ENCODE peak calls at places on chromosomes 4 and X, in eight cellular contexts. R, F, U, P, O, W, B and A are unnamed samples.

GRCh38 chr4:8849266-8850073 is 22.2 kb downstream of the HMX1 start:
- DNase-seq in B (no peak), O (no peak), W (peak; percentile 46), R (no peak), P (no peak), U (no peak), F (peak; percentile 46), A (no peak)

GRCh38 chr4:113837397-113837796 is 75.9 kb upstream of the CAMK2D start:
- DNase-seq in P (peak; percentile 88), W (no peak), R (peak; percentile 94), O (peak; percentile 93), F (no peak), U (no peak), B (no peak), A (no peak)

GRCh38 chr4:98601719-98602118 is 56.7 kb downstream of the TSPAN5 start:
- DNase-seq in U (no peak), W (no peak), R (peak; percentile 53), B (no peak), F (no peak), P (peak; percentile 35), O (no peak), A (no peak)

GRCh38 chr4:154677300-154677699 is 64.8 kb upstream of the FGG start:
- DNase-seq in P (no peak), F (no peak), B (no peak), U (no peak), O (no peak), R (no peak), W (no peak), A (no peak)

GRCh38 chr4:64503416-64503815 is 94.2 kb upstream of the TECRL start:
- DNase-seq in F (no peak), O (no peak), R (no peak), W (no peak), U (no peak), P (no peak), B (no peak), A (no peak)

GRCh38 chrX:3697220-3697684 is 16.2 kb downstream of the PRKX start:
- DNase-seq in O (no peak), W (no peak), B (no peak), P (no peak), U (no peak), F (no peak), R (no peak), A (no peak)

GRCh38 chrX:117274943-117275342 is 812.2 kb upstream of the CT83 start:
- DNase-seq in O (no peak), P (no peak), W (no peak), R (no peak), B (no peak), F (no peak), U (no peak), A (no peak)

GRCh38 chr4:124018383-124019317 is 622.1 kb downstream of the SPRY1 start:
- DNase-seq in R (peak; percentile 59), B (peak; percentile 82), U (peak; percentile 49), O (peak; percentile 51), P (peak; percentile 94), W (peak; percentile 78), F (peak; percentile 77), A (peak; percentile 93)

GRCh38 chrX:88603237-88603636 is 143.8 kb upstream of the CPXCR1 start:
- DNase-seq in B (no peak), U (no peak), R (no peak), F (no peak), O (no peak), P (no peak), W (no peak), A (no peak)

GRCh38 chr4:186790630-186791029 is 67.0 kb upstream of the FAT1 start:
- DNase-seq in U (no peak), O (peak; percentile 50), P (no peak), R (no peak), W (no peak), B (no peak), F (no peak), A (no peak)

GRCh38 chr4:79747252-79747651 is 325.8 kb downstream of the ANTXR2 start:
- DNase-seq in W (no peak), R (no peak), O (no peak), U (no peak), F (no peak), B (no peak), P (no peak), A (no peak)

GRCh38 chrX:15606064-15606590 is 5.4 kb upstream of the ACE2 start:
- DNase-seq in W (no peak), P (no peak), B (no peak), F (no peak), R (no peak), O (no peak), U (no peak), A (no peak)

GRCh38 chr4:80112236-80112635 is 39.2 kb upstream of the ANTXR2 start:
- DNase-seq in W (peak; percentile 67), B (no peak), U (peak; percentile 20), F (no peak), O (peak; percentile 66), P (peak; percentile 65), R (peak; percentile 76), A (no peak)

GRCh38 chr4:121827851-121828250 is 4.2 kb upstream of the CCNA2 start:
- DNase-seq in W (no peak), O (peak; percentile 58), F (no peak), R (peak; percentile 79), U (no peak), P (peak; percentile 11), B (no peak), A (no peak)

GRCh38 chr4:24794916-24795665 is at the start of gene SOD3:
- DNase-seq in B (peak; percentile 86), U (peak; percentile 89), P (peak; percentile 96), W (peak; percentile 86), O (peak; percentile 82), F (peak; percentile 96), R (peak; percentile 92), A (peak; percentile 97)

GRCh38 chrX:9339603-9340569 is 125.0 kb upstream of the TBL1X start:
- DNase-seq in F (peak; percentile 68), O (peak; percentile 34), R (peak; percentile 19), W (peak; percentile 66), U (peak; percentile 62), B (no peak), P (peak; percentile 50), A (peak; percentile 91)

GRCh38 chrX:24117288-24117687 is 32.2 kb upstream of the ZFX start:
- DNase-seq in R (peak; percentile 83), O (peak; percentile 82), P (peak; percentile 74), F (no peak), W (no peak), U (peak; percentile 37), B (no peak), A (no peak)

GRCh38 chr4:47713156-47713834 is 124.6 kb downstream of the CORIN start:
- DNase-seq in U (no peak), W (no peak), R (no peak), P (no peak), F (no peak), O (no peak), B (no peak), A (no peak)

GRCh38 chr4:80492761-80493160 is 157.2 kb downstream of the CFAP299 start:
- DNase-seq in W (no peak), O (no peak), B (no peak), P (no peak), R (no peak), F (no peak), U (no peak), A (no peak)

GRCh38 chr4:175616287-175616686 is 195.8 kb downstream of the GPM6A start:
- DNase-seq in B (no peak), U (no peak), O (no peak), F (no peak), R (no peak), P (no peak), W (no peak), A (no peak)

GRCh38 chrX:9646471-9647038 is 119.1 kb downstream of the GPR143 start:
- DNase-seq in F (no peak), R (no peak), B (no peak), W (no peak), P (peak; percentile 41), O (no peak), U (no peak), A (no peak)

GRCh38 chrX:67568769-67569168 is 24.9 kb downstream of the AR start:
- DNase-seq in W (no peak), O (no peak), P (no peak), R (peak; percentile 32), B (no peak), U (no peak), F (no peak), A (no peak)

GRCh38 chr4:4788573-4788972 is 70.9 kb upstream of the MSX1 start:
- DNase-seq in U (no peak), R (no peak), B (no peak), O (no peak), F (no peak), P (no peak), W (no peak), A (no peak)

DNA sequence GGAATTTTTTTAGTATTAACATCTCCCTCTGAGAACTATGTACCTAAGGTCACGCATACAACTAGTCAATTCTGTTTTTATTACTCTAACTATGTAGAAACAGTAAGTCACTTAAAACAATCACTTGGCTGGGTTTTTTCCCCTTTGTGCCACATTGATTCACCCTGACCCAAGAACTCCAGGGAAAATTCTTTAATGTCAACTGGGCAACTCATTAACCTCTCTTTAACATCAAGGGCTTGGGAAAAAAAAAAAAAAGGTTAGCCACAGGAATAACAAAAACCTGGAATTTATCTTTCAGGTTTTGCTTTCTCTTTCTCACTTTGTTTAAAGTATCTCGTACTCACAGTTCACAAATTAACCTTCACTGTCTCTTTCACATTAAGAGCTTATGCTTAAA is 8.1 kb downstream of the RPL9 start:
- DNase-seq in W (no peak), F (no peak), U (no peak), O (no peak), P (no peak), R (no peak), B (no peak), A (no peak)
- H3K9me3 ChIP-seq in W (no peaks in the 10 kb centered on the region), F (no peaks in the 10 kb centered on the region), U (no peaks in the 10 kb centered on the region), O (no peaks in the 10 kb centered on the region), P (no peaks in the 10 kb centered on the region), R (no peaks in the 10 kb centered on the region), B (no peaks in the 10 kb centered on the region), A (no peaks in the 10 kb centered on the region)

GRCh38 chr4:68283714-68284113 is 38.2 kb upstream of the TMPRSS11B start:
- DNase-seq in F (no peak), O (no peak), B (no peak), W (no peak), P (no peak), U (no peak), R (no peak), A (no peak)
- H3K9me3 ChIP-seq in F (no peaks in the 10 kb centered on the region), O (no peaks in the 10 kb centered on the region), B (no peaks in the 10 kb centered on the region), W (no peaks in the 10 kb centered on the region), P (no peaks in the 10 kb centered on the region), U (no peaks in the 10 kb centered on the region), R (no peaks in the 10 kb centered on the region), A (no peaks in the 10 kb centered on the region)

DNA sequence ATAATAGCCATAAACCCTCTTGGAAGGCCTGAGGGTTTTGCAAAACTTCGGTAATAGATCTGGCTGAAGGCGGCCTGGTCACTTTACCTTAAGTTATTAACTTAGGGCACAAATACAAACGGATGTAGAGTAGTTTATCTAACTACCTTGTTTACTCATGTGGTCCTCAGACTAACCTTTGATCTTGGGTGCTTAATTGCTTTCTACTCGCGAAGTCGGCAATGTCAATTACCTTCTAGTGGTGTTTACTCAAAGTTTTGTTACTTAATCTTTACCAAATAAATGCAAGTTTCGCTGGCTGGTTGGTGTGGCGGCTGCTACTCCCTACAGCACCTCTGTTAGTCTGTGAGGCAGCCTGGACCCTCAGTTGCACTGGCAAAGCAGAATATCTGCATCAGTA is 8.9 kb upstream of the ZNF141 start:
- DNase-seq in W (no peak), R (no peak), F (no peak), P (no peak), O (no peak), B (no peak), U (no peak), A (no peak)
- H3K9me3 ChIP-seq in W (peaks cover 8% of the 10 kb centered on the region), R (no peaks in the 10 kb centered on the region), F (peaks cover 16% of the 10 kb centered on the region), P (no peaks in the 10 kb centered on the region), O (no peaks in the 10 kb centered on the region), B (no peaks in the 10 kb centered on the region), U (no peaks in the 10 kb centered on the region), A (no peaks in the 10 kb centered on the region)

GRCh38 chrX:118632862-118633261 is 94.5 kb upstream of the IL13RA1 start:
- DNase-seq in W (no peak), R (no peak), O (no peak), P (no peak), F (no peak), B (no peak), U (no peak), A (no peak)
- H3K9me3 ChIP-seq in W (no peaks in the 10 kb centered on the region), R (no peaks in the 10 kb centered on the region), O (no peaks in the 10 kb centered on the region), P (no peaks in the 10 kb centered on the region), F (no peaks in the 10 kb centered on the region), B (no peaks in the 10 kb centered on the region), U (no peaks in the 10 kb centered on the region), A (no peaks in the 10 kb centered on the region)